ENCODE peak calls at places on chromosomes 3 and 15, in seven cellular contexts. M is GM23248; N is nucleus accumbens; T is AG09309; W is stimulated activated CD4-positive, alpha-beta T cell treated with anti-CD3 and anti-CD28 coated beads, Interleukin-1b, Interleukin-23, amount 100 ng/mL, for 24 hours; F is CMK; D is mesothelial cell of epicardium. R is an unnamed sample.

GRCh38 chr3:93924491-93924890 is 49.2 kb downstream of the PROS1 start:
- DNase-seq in M (no peak), N (no peak), T (no peak), W (no peak), F (no peak), D (no peak), R (no peak)

GRCh38 chr3:182920515-182921084 is 59.7 kb downstream of the DCUN1D1 start:
- DNase-seq in M (no peak), N (no peak), T (no peak), W (no peak), F (peak), D (no peak), R (no peak)

GRCh38 chr3:159923961-159924360 is 64.7 kb upstream of the IL12A start:
- DNase-seq in M (peak), N (no peak), T (no peak), W (no peak), F (no peak), D (no peak), R (no peak)

GRCh38 chr15:76060098-76060989 is 559 bp downstream of the TMEM266 start:
- DNase-seq in M (no peak), N (no peak), T (no peak), W (no peak), F (no peak), D (no peak), R (no peak)

GRCh38 chr3:28915711-28916481 is 365.0 kb upstream of the RBMS3 start:
- DNase-seq in M (peak), N (no peak), T (peak), W (no peak), F (no peak), D (no peak), R (no peak)

GRCh38 chr3:39361252-39361927 is 21.8 kb upstream of the SLC25A38 start:
- DNase-seq in M (no peak), N (no peak), T (no peak), W (peak), F (no peak), D (no peak), R (no peak)

GRCh38 chr3:197466586-197467399 is 89.0 kb downstream of the BDH1 start:
- DNase-seq in M (peak), N (no peak), T (no peak), W (no peak), F (no peak), D (no peak), R (peak)

GRCh38 chr3:114319453-114319852 is 25.6 kb downstream of the TIGIT start:
- DNase-seq in M (peak), N (no peak), T (peak), W (no peak), F (no peak), D (no peak), R (no peak)

GRCh38 chr15:44087578-44088190 is 107.4 kb downstream of the FRMD5 start:
- DNase-seq in M (peak), N (no peak), T (peak), W (no peak), F (no peak), D (no peak), R (no peak)

GRCh38 chr3:120080836-120081235 is 13.4 kb downstream of the GSK3B start:
- DNase-seq in M (no peak), N (no peak), T (no peak), W (no peak), F (no peak), D (no peak), R (no peak)

GRCh38 chr3:152298393-152299242 is 29.9 kb downstream of the MBNL1 start:
- DNase-seq in M (peak), N (peak), T (peak), W (peak), F (peak), D (peak), R (peak)

GRCh38 chr3:193791041-193792032 is 198.3 kb downstream of the OPA1 start:
- DNase-seq in M (no peak), N (no peak), T (no peak), W (no peak), F (no peak), D (no peak), R (no peak)

GRCh38 chr3:188330138-188330537 is 176.2 kb downstream of the LPP start:
- DNase-seq in M (no peak), N (no peak), T (no peak), W (no peak), F (no peak), D (no peak), R (no peak)

GRCh38 chr15:69784808-69785550 is 312.7 kb downstream of the TLE3 start:
- DNase-seq in M (peak), N (no peak), T (no peak), W (no peak), F (no peak), D (no peak), R (no peak)

GRCh38 chr3:180747805-180748361 is 68.6 kb upstream of the CCDC39 start:
- DNase-seq in M (no peak), N (no peak), T (no peak), W (no peak), F (no peak), D (no peak), R (no peak)

GRCh38 chr3:42735021-42735420 is 32.4 kb upstream of the HHATL start:
- DNase-seq in M (no peak), N (no peak), T (no peak), W (no peak), F (no peak), D (no peak), R (no peak)

GRCh38 chr3:133469140-133469731 is 69.4 kb downstream of the BFSP2 start:
- DNase-seq in M (peak), N (no peak), T (no peak), W (no peak), F (no peak), D (no peak), R (peak)

GRCh38 chr15:65056868-65057548 is 10.8 kb downstream of the RASL12 start:
- DNase-seq in M (no peak), N (no peak), T (no peak), W (no peak), F (no peak), D (no peak), R (no peak)

GRCh38 chr15:45863881-45864580 is 229.2 kb downstream of the SQOR start:
- DNase-seq in M (no peak), N (no peak), T (no peak), W (no peak), F (no peak), D (no peak), R (no peak)

GRCh38 chr3:165459924-165460540 is 263.8 kb upstream of the SLITRK3 start:
- DNase-seq in M (no peak), N (no peak), T (no peak), W (no peak), F (no peak), D (no peak), R (no peak)

GRCh38 chr3:171842864-171843511 is at the start of gene TMEM212:
- DNase-seq in M (peak), N (no peak), T (no peak), W (no peak), F (no peak), D (no peak), R (no peak)

GRCh38 chr3:100175637-100176250 is 61.4 kb upstream of the FILIP1L start:
- DNase-seq in M (no peak), N (no peak), T (no peak), W (no peak), F (no peak), D (no peak), R (no peak)

GRCh38 chr3:102265720-102266119 is 169.1 kb upstream of the ZPLD1 start:
- DNase-seq in M (no peak), N (no peak), T (no peak), W (no peak), F (no peak), D (no peak), R (no peak)

GRCh38 chr3:126607214-126607908 is 47.6 kb downstream of the TXNRD3 start:
- DNase-seq in M (peak), N (no peak), T (peak), W (no peak), F (no peak), D (no peak), R (no peak)

GRCh38 chr3:39211332-39212130 is 19.1 kb upstream of the XIRP1 start:
- DNase-seq in M (no peak), N (no peak), T (no peak), W (no peak), F (no peak), D (no peak), R (no peak)

GRCh38 chr3:193743702-193744047 is 150.7 kb downstream of the OPA1 start:
- DNase-seq in M (no peak), N (no peak), T (no peak), W (no peak), F (no peak), D (no peak), R (peak)

GRCh38 chr3:171776839-171777607 is 33.3 kb downstream of the PLD1 start:
- DNase-seq in M (no peak), N (no peak), T (no peak), W (no peak), F (no peak), D (no peak), R (no peak)

GRCh38 chr15:61198722-61199121 is 30.4 kb downstream of the RORA start:
- DNase-seq in M (no peak), N (no peak), T (no peak), W (no peak), F (no peak), D (no peak), R (no peak)

GRCh38 chr3:115165266-115165665 is 18.2 kb upstream of the ZBTB20 start:
- DNase-seq in M (no peak), N (no peak), T (no peak), W (no peak), F (no peak), D (no peak), R (no peak)

GRCh38 chr15:63544253-63545026 is 40.0 kb downstream of the USP3 start:
- DNase-seq in M (no peak), N (no peak), T (no peak), W (no peak), F (no peak), D (no peak), R (peak)

GRCh38 chr15:28191832-28192231 is 92.7 kb upstream of the OCA2 start:
- DNase-seq in M (peak), N (peak), T (peak), W (no peak), F (no peak), D (no peak), R (no peak)

GRCh38 chr3:10777627-10778026 is 38.4 kb upstream of the SLC6A11 start:
- DNase-seq in M (no peak), N (no peak), T (no peak), W (no peak), F (no peak), D (no peak), R (no peak)

GRCh38 chr3:173066044-173066679 is 74.9 kb downstream of the SPATA16 start:
- DNase-seq in M (peak), N (no peak), T (no peak), W (no peak), F (peak), D (no peak), R (no peak)

GRCh38 chr3:126373682-126374601 is 16.7 kb upstream of the KLF15 start:
- DNase-seq in M (peak), N (no peak), T (peak), W (no peak), F (no peak), D (no peak), R (no peak)

GRCh38 chr15:59501531-59502113 is 63.6 kb downstream of the FAM81A start:
- DNase-seq in M (peak), N (no peak), T (peak), W (no peak), F (no peak), D (no peak), R (peak)

GRCh38 chr3:61315874-61316273 is 64.6 kb upstream of the FHIT start:
- DNase-seq in M (peak), N (no peak), T (no peak), W (no peak), F (no peak), D (peak), R (no peak)

GRCh38 chr15:41788262-41788661 is 14.0 kb downstream of the MAPKBP1 start:
- DNase-seq in M (no peak), N (no peak), T (no peak), W (no peak), F (no peak), D (no peak), R (peak)